ENCODE peak calls at places on chromosomes 6 and 20, in six cellular contexts. D, X, L, E, J and B are unnamed samples.

GRCh38 chr6:95233879-95234278 is 343.5 kb upstream of the MANEA start:
- DNase-seq in E (no peak), L (no peak), J (no peak), X (no peak), D (no peak), B (no peak)

GRCh38 chr6:7848229-7848628 is 62.4 kb downstream of the TXNDC5 start:
- DNase-seq in E (no peak), J (no peak), D (no peak), X (no peak), L (no peak), B (no peak)

GRCh38 chr20:25000268-25000801 is 7.8 kb upstream of the APMAP start:
- DNase-seq in J (peak; percentile 56), E (peak; percentile 84), X (no peak), L (peak; percentile 70), D (no peak), B (no peak)

GRCh38 chr20:33604084-33604990 is 57.8 kb upstream of the C20orf144 start:
- DNase-seq in D (no peak), E (no peak), L (no peak), J (no peak), X (no peak), B (no peak)

GRCh38 chr6:159806021-159806458 is 6.0 kb downstream of the PNLDC1 start:
- DNase-seq in J (no peak), D (no peak), L (no peak), X (no peak), E (no peak), B (no peak)

GRCh38 chr20:24993337-24994185 is 1.0 kb upstream of the APMAP start:
- DNase-seq in X (no peak), D (no peak), E (no peak), J (no peak), L (no peak), B (no peak)

GRCh38 chr6:35024601-35025054 is 116.5 kb downstream of the TCP11 start:
- DNase-seq in E (no peak), D (no peak), X (no peak), J (peak; percentile 66), L (peak; percentile 68), B (no peak)

GRCh38 chr6:114714836-114715507 is 372.1 kb upstream of the HS3ST5 start:
- DNase-seq in J (no peak), L (no peak), X (no peak), D (no peak), E (no peak), B (no peak)

GRCh38 chr6:113102761-113103160 is 754.4 kb upstream of the MARCKS start:
- DNase-seq in J (no peak), L (no peak), D (no peak), X (no peak), E (no peak), B (no peak)

GRCh38 chr20:36116813-36117441 is 37.6 kb upstream of the EPB41L1 start:
- DNase-seq in E (peak; percentile 54), J (no peak), L (no peak), X (no peak), D (no peak), B (no peak)

GRCh38 chr6:30263734-30264133 is 50.5 kb upstream of the TRIM26 start:
- DNase-seq in J (no peak), L (peak; percentile 24), D (no peak), E (peak; percentile 44), X (no peak), B (peak; percentile 20)

GRCh38 chr6:53112404-53112803 is 36.2 kb downstream of the GCM1 start:
- DNase-seq in X (no peak), J (peak; percentile 29), E (no peak), D (no peak), L (no peak), B (no peak)

GRCh38 chr6:14950103-14950969 is 295.5 kb upstream of the JARID2 start:
- DNase-seq in E (no peak), D (no peak), X (no peak), L (no peak), J (no peak), B (no peak)

GRCh38 chr6:169529931-169530761 is 171.7 kb downstream of the WDR27 start:
- DNase-seq in X (no peak), L (no peak), E (peak; percentile 85), J (peak; percentile 41), D (no peak), B (no peak)